ENCODE peak calls at places on chromosomes 16 and 17, in seven cellular contexts. One of them, this sample, is unnamed.

GRCh38 chr16:28090646-28091377 is 27.3 kb upstream of the GSG1L start:
- DNase-seq in GM10248: no peak
- DNase-seq in RWPE1: peak; percentile 53
- DNase-seq in activated CD8-positive, alpha-beta T cell treated with anti-CD3 and anti-CD28 coated beads for 36 hours: no peak
- DNase-seq in heart right ventricle: no peak
- DNase-seq in left ventricle myocardium inferior: no peak
- DNase-seq in CD8-positive, alpha-beta T cell: no peak
- DNase-seq in this sample: no peak

GRCh38 chr16:58556678-58557077 is 41.4 kb downstream of the SETD6 start:
- DNase-seq in GM10248: no peak
- DNase-seq in RWPE1: no peak
- DNase-seq in activated CD8-positive, alpha-beta T cell treated with anti-CD3 and anti-CD28 coated beads for 36 hours: no peak
- DNase-seq in heart right ventricle: no peak
- DNase-seq in left ventricle myocardium inferior: no peak
- DNase-seq in CD8-positive, alpha-beta T cell: no peak
- DNase-seq in this sample: no peak

GRCh38 chr17:74497471-74497870 is 31.0 kb downstream of the CD300A start:
- DNase-seq in GM10248: no peak
- DNase-seq in RWPE1: no peak
- DNase-seq in activated CD8-positive, alpha-beta T cell treated with anti-CD3 and anti-CD28 coated beads for 36 hours: no peak
- DNase-seq in heart right ventricle: no peak
- DNase-seq in left ventricle myocardium inferior: no peak
- DNase-seq in CD8-positive, alpha-beta T cell: no peak
- DNase-seq in this sample: no peak

GRCh38 chr17:62626719-62627218 is 701 bp upstream of the MRC2 start:
- DNase-seq in GM10248: peak; percentile 34
- DNase-seq in RWPE1: peak; percentile 40
- DNase-seq in activated CD8-positive, alpha-beta T cell treated with anti-CD3 and anti-CD28 coated beads for 36 hours: peak; percentile 19
- DNase-seq in heart right ventricle: peak; percentile 46
- DNase-seq in left ventricle myocardium inferior: peak; percentile 67
- DNase-seq in CD8-positive, alpha-beta T cell: no peak
- DNase-seq in this sample: no peak

GRCh38 chr17:9644910-9645751 is at the start of gene USP43:
- DNase-seq in GM10248: peak; percentile 38
- DNase-seq in RWPE1: peak; percentile 84
- DNase-seq in activated CD8-positive, alpha-beta T cell treated with anti-CD3 and anti-CD28 coated beads for 36 hours: peak; percentile 66
- DNase-seq in heart right ventricle: no peak
- DNase-seq in left ventricle myocardium inferior: no peak
- DNase-seq in CD8-positive, alpha-beta T cell: no peak
- DNase-seq in this sample: peak; percentile 59

GRCh38 chr17:76519048-76519614 is 17.9 kb upstream of the RHBDF2 start:
- DNase-seq in GM10248: no peak
- DNase-seq in RWPE1: no peak
- DNase-seq in activated CD8-positive, alpha-beta T cell treated with anti-CD3 and anti-CD28 coated beads for 36 hours: no peak
- DNase-seq in heart right ventricle: no peak
- DNase-seq in left ventricle myocardium inferior: no peak
- DNase-seq in CD8-positive, alpha-beta T cell: no peak
- DNase-seq in this sample: no peak

GRCh38 chr17:7897773-7898172 is 9.2 kb downstream of the CHD3 start:
- DNase-seq in GM10248: no peak
- DNase-seq in RWPE1: peak; percentile 34
- DNase-seq in activated CD8-positive, alpha-beta T cell treated with anti-CD3 and anti-CD28 coated beads for 36 hours: peak; percentile 25
- DNase-seq in heart right ventricle: no peak
- DNase-seq in left ventricle myocardium inferior: no peak
- DNase-seq in CD8-positive, alpha-beta T cell: no peak
- DNase-seq in this sample: no peak

GRCh38 chr17:48472485-48473281 is 42.7 kb upstream of the SKAP1 start:
- DNase-seq in GM10248: no peak
- DNase-seq in RWPE1: no peak
- DNase-seq in activated CD8-positive, alpha-beta T cell treated with anti-CD3 and anti-CD28 coated beads for 36 hours: no peak
- DNase-seq in heart right ventricle: no peak
- DNase-seq in left ventricle myocardium inferior: no peak
- DNase-seq in CD8-positive, alpha-beta T cell: no peak
- DNase-seq in this sample: no peak

GRCh38 chr16:66911112-66911511 is 7.6 kb downstream of the CDH16 start:
- DNase-seq in GM10248: no peak
- DNase-seq in RWPE1: peak; percentile 65
- DNase-seq in activated CD8-positive, alpha-beta T cell treated with anti-CD3 and anti-CD28 coated beads for 36 hours: no peak
- DNase-seq in heart right ventricle: no peak
- DNase-seq in left ventricle myocardium inferior: no peak
- DNase-seq in CD8-positive, alpha-beta T cell: no peak
- DNase-seq in this sample: no peak

GRCh38 chr16:22813223-22813945 is 578 bp upstream of the HS3ST2 start:
- DNase-seq in GM10248: no peak
- DNase-seq in RWPE1: peak; percentile 65
- DNase-seq in activated CD8-positive, alpha-beta T cell treated with anti-CD3 and anti-CD28 coated beads for 36 hours: peak; percentile 50
- DNase-seq in heart right ventricle: peak; percentile 56
- DNase-seq in left ventricle myocardium inferior: peak; percentile 42
- DNase-seq in CD8-positive, alpha-beta T cell: no peak
- DNase-seq in this sample: peak; percentile 50

GRCh38 chr17:65181237-65182061 is 44.3 kb downstream of the RGS9 start:
- DNase-seq in GM10248: peak; percentile 79
- DNase-seq in RWPE1: no peak
- DNase-seq in activated CD8-positive, alpha-beta T cell treated with anti-CD3 and anti-CD28 coated beads for 36 hours: peak; percentile 59
- DNase-seq in heart right ventricle: no peak
- DNase-seq in left ventricle myocardium inferior: no peak
- DNase-seq in CD8-positive, alpha-beta T cell: no peak
- DNase-seq in this sample: peak; percentile 79

GRCh38 chr17:17391575-17392370 is 85.0 kb upstream of the MED9 start:
- DNase-seq in GM10248: no peak
- DNase-seq in RWPE1: no peak
- DNase-seq in activated CD8-positive, alpha-beta T cell treated with anti-CD3 and anti-CD28 coated beads for 36 hours: peak; percentile 86
- DNase-seq in heart right ventricle: no peak
- DNase-seq in left ventricle myocardium inferior: no peak
- DNase-seq in CD8-positive, alpha-beta T cell: peak; percentile 44
- DNase-seq in this sample: no peak

GRCh38 chr16:75754126-75754525 is 27.8 kb upstream of the CPHXL start:
- DNase-seq in GM10248: no peak
- DNase-seq in RWPE1: peak; percentile 62
- DNase-seq in activated CD8-positive, alpha-beta T cell treated with anti-CD3 and anti-CD28 coated beads for 36 hours: no peak
- DNase-seq in heart right ventricle: no peak
- DNase-seq in left ventricle myocardium inferior: no peak
- DNase-seq in CD8-positive, alpha-beta T cell: no peak
- DNase-seq in this sample: no peak

GRCh38 chr17:3766783-3767182 is 34.2 kb downstream of the ITGAE start:
- DNase-seq in GM10248: no peak
- DNase-seq in RWPE1: no peak
- DNase-seq in activated CD8-positive, alpha-beta T cell treated with anti-CD3 and anti-CD28 coated beads for 36 hours: peak; percentile 58
- DNase-seq in heart right ventricle: no peak
- DNase-seq in left ventricle myocardium inferior: no peak
- DNase-seq in CD8-positive, alpha-beta T cell: no peak
- DNase-seq in this sample: no peak

GRCh38 chr16:82699711-82700495 is 73.1 kb downstream of the CDH13 start:
- DNase-seq in GM10248: no peak
- DNase-seq in RWPE1: peak; percentile 59
- DNase-seq in activated CD8-positive, alpha-beta T cell treated with anti-CD3 and anti-CD28 coated beads for 36 hours: no peak
- DNase-seq in heart right ventricle: no peak
- DNase-seq in left ventricle myocardium inferior: no peak
- DNase-seq in CD8-positive, alpha-beta T cell: no peak
- DNase-seq in this sample: no peak

GRCh38 chr16:1793578-1794220 is at the start of gene IGFALS:
- DNase-seq in GM10248: no peak
- DNase-seq in RWPE1: no peak
- DNase-seq in activated CD8-positive, alpha-beta T cell treated with anti-CD3 and anti-CD28 coated beads for 36 hours: no peak
- DNase-seq in heart right ventricle: no peak
- DNase-seq in left ventricle myocardium inferior: no peak
- DNase-seq in CD8-positive, alpha-beta T cell: no peak
- DNase-seq in this sample: no peak

GRCh38 chr17:43356450-43356849 is 42.3 kb upstream of the ARL4D start:
- DNase-seq in GM10248: no peak
- DNase-seq in RWPE1: no peak
- DNase-seq in activated CD8-positive, alpha-beta T cell treated with anti-CD3 and anti-CD28 coated beads for 36 hours: no peak
- DNase-seq in heart right ventricle: no peak
- DNase-seq in left ventricle myocardium inferior: no peak
- DNase-seq in CD8-positive, alpha-beta T cell: no peak
- DNase-seq in this sample: no peak

GRCh38 chr16:12097523-12098428 is 121.2 kb downstream of the SNX29 start:
- DNase-seq in GM10248: no peak
- DNase-seq in RWPE1: peak; percentile 30
- DNase-seq in activated CD8-positive, alpha-beta T cell treated with anti-CD3 and anti-CD28 coated beads for 36 hours: no peak
- DNase-seq in heart right ventricle: no peak
- DNase-seq in left ventricle myocardium inferior: peak; percentile 32
- DNase-seq in CD8-positive, alpha-beta T cell: no peak
- DNase-seq in this sample: no peak
- TF ChIP-seq CTCF in GM10248: no peak
- TF ChIP-seq CTCF in RWPE1: no peak
- TF ChIP-seq CTCF in activated CD8-positive, alpha-beta T cell treated with anti-CD3 and anti-CD28 coated beads for 36 hours: no peak
- TF ChIP-seq CTCF in heart right ventricle: no peak
- TF ChIP-seq CTCF in left ventricle myocardium inferior: no peak
- TF ChIP-seq CTCF in CD8-positive, alpha-beta T cell: no peak
- TF ChIP-seq CTCF in this sample: no peak

GRCh38 chr16:87736003-87736382 is 29.8 kb downstream of the KLHDC4 start:
- DNase-seq in GM10248: no peak
- DNase-seq in RWPE1: no peak
- DNase-seq in activated CD8-positive, alpha-beta T cell treated with anti-CD3 and anti-CD28 coated beads for 36 hours: no peak
- DNase-seq in heart right ventricle: no peak
- DNase-seq in left ventricle myocardium inferior: no peak
- DNase-seq in CD8-positive, alpha-beta T cell: no peak
- DNase-seq in this sample: no peak
- TF ChIP-seq CTCF in GM10248: no peak
- TF ChIP-seq CTCF in RWPE1: no peak
- TF ChIP-seq CTCF in activated CD8-positive, alpha-beta T cell treated with anti-CD3 and anti-CD28 coated beads for 36 hours: no peak
- TF ChIP-seq CTCF in heart right ventricle: no peak
- TF ChIP-seq CTCF in left ventricle myocardium inferior: no peak
- TF ChIP-seq CTCF in CD8-positive, alpha-beta T cell: no peak
- TF ChIP-seq CTCF in this sample: no peak

DNA sequence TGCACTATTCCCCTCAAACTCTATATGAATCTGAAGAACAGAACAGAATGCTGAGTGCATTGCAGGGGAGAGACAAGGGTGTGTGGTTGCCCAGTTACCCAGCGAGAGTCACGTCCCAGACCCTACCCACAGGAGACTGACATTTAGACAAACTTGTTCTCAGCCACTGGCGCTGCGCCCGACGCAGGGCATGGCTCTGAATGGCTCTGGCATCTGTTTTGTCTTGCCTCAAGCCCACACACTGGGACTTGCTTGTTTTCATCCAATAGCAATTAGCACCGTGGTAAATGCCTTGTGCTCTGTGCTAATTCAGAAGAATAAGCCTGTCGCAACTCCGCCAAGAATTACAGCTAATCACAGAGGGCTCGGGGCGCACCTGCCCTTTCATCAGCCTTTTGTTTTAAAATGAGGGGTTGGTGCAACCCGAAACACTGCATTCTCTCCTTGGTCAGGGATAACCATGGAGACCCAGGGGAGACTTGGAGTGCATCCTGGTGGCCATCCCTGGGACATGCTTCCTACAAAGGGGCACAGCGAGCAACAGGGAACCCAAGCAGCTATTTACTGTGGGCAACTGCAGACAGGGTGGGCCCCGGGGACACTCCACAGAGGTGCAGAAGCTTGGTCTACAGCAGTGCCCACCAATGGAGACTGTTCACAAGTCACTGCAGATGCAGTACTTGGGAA is 220.5 kb upstream of the ZFHX3 start:
- DNase-seq in GM10248: no peak
- DNase-seq in RWPE1: no peak
- DNase-seq in activated CD8-positive, alpha-beta T cell treated with anti-CD3 and anti-CD28 coated beads for 36 hours: no peak
- DNase-seq in heart right ventricle: no peak
- DNase-seq in left ventricle myocardium inferior: no peak
- DNase-seq in CD8-positive, alpha-beta T cell: no peak
- DNase-seq in this sample: no peak
- TF ChIP-seq CTCF in GM10248: no peak
- TF ChIP-seq CTCF in RWPE1: no peak
- TF ChIP-seq CTCF in activated CD8-positive, alpha-beta T cell treated with anti-CD3 and anti-CD28 coated beads for 36 hours: no peak
- TF ChIP-seq CTCF in heart right ventricle: no peak
- TF ChIP-seq CTCF in left ventricle myocardium inferior: no peak
- TF ChIP-seq CTCF in CD8-positive, alpha-beta T cell: no peak
- TF ChIP-seq CTCF in this sample: no peak

GRCh38 chr17:82490512-82491195 is 28.9 kb upstream of the FOXK2 start:
- DNase-seq in GM10248: no peak
- DNase-seq in RWPE1: no peak
- DNase-seq in activated CD8-positive, alpha-beta T cell treated with anti-CD3 and anti-CD28 coated beads for 36 hours: no peak
- DNase-seq in heart right ventricle: no peak
- DNase-seq in left ventricle myocardium inferior: no peak
- DNase-seq in CD8-positive, alpha-beta T cell: no peak
- DNase-seq in this sample: no peak
- TF ChIP-seq CTCF in GM10248: no peak
- TF ChIP-seq CTCF in RWPE1: no peak
- TF ChIP-seq CTCF in activated CD8-positive, alpha-beta T cell treated with anti-CD3 and anti-CD28 coated beads for 36 hours: no peak
- TF ChIP-seq CTCF in heart right ventricle: no peak
- TF ChIP-seq CTCF in left ventricle myocardium inferior: no peak
- TF ChIP-seq CTCF in CD8-positive, alpha-beta T cell: no peak
- TF ChIP-seq CTCF in this sample: no peak

GRCh38 chr17:21061971-21062526 is 19.2 kb upstream of the USP22 start:
- DNase-seq in GM10248: peak; percentile 67
- DNase-seq in RWPE1: no peak
- DNase-seq in activated CD8-positive, alpha-beta T cell treated with anti-CD3 and anti-CD28 coated beads for 36 hours: no peak
- DNase-seq in heart right ventricle: no peak
- DNase-seq in left ventricle myocardium inferior: no peak
- DNase-seq in CD8-positive, alpha-beta T cell: no peak
- DNase-seq in this sample: peak; percentile 61
- TF ChIP-seq CTCF in GM10248: peak; percentile 6
- TF ChIP-seq CTCF in RWPE1: no peak
- TF ChIP-seq CTCF in activated CD8-positive, alpha-beta T cell treated with anti-CD3 and anti-CD28 coated beads for 36 hours: no peak
- TF ChIP-seq CTCF in heart right ventricle: no peak
- TF ChIP-seq CTCF in left ventricle myocardium inferior: no peak
- TF ChIP-seq CTCF in CD8-positive, alpha-beta T cell: no peak
- TF ChIP-seq CTCF in this sample: no peak

DNA sequence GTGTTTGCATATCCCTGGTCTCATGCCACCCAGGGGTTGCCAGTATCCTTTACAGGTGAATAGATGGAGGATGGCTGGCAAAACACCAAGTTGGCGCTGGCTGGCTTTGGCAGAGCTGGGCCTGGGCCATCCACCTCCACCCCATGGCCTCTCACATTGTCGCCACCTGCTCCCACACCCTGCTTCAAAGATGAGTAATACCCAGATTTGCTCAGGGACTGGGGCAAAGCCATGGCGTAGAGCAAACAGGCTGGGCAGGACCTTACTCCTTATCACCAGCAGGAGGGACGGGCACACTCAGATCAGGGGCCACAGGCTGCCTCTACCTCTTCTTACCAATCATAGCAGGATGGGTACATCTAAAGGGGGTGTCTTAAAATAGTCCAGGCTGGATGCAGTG is 24.3 kb downstream of the PLA2G10 start:
- DNase-seq in GM10248: no peak
- DNase-seq in RWPE1: peak; percentile 12
- DNase-seq in activated CD8-positive, alpha-beta T cell treated with anti-CD3 and anti-CD28 coated beads for 36 hours: no peak
- DNase-seq in heart right ventricle: no peak
- DNase-seq in left ventricle myocardium inferior: no peak
- DNase-seq in CD8-positive, alpha-beta T cell: no peak
- DNase-seq in this sample: no peak
- TF ChIP-seq CTCF in GM10248: no peak
- TF ChIP-seq CTCF in RWPE1: no peak
- TF ChIP-seq CTCF in activated CD8-positive, alpha-beta T cell treated with anti-CD3 and anti-CD28 coated beads for 36 hours: no peak
- TF ChIP-seq CTCF in heart right ventricle: no peak
- TF ChIP-seq CTCF in left ventricle myocardium inferior: no peak
- TF ChIP-seq CTCF in CD8-positive, alpha-beta T cell: no peak
- TF ChIP-seq CTCF in this sample: no peak